ENCODE peak calls at places on chromosomes 3 and 15, in six cellular contexts. U, C, S, Q, Y and H are unnamed samples.

GRCh38 chr15:63067976-63068743 is 25.6 kb downstream of the TPM1 start:
- DNase-seq in Q (no peak), Y (no peak), C (no peak), U (no peak), S (no peak), H (no peak)

GRCh38 chr15:98266295-98266694 is 305.8 kb downstream of the ARRDC4 start:
- DNase-seq in Q (no peak), S (no peak), U (no peak), Y (no peak), C (no peak), H (no peak)

GRCh38 chr3:146165370-146165769 is 4.4 kb upstream of the PLOD2 start:
- DNase-seq in U (no peak), C (no peak), Y (no peak), S (no peak), Q (no peak), H (no peak)

GRCh38 chr15:90644946-90645725 is 72.0 kb upstream of the BLM start:
- DNase-seq in Q (no peak), U (no peak), S (no peak), Y (no peak), C (no peak), H (no peak)

GRCh38 chr3:185540705-185541104 is 11.7 kb downstream of the LIPH start:
- DNase-seq in U (no peak), S (no peak), C (peak), Y (no peak), Q (no peak), H (no peak)

GRCh38 chr3:160296591-160296990 is 71.4 kb downstream of the C3orf80 start:
- DNase-seq in Q (no peak), C (no peak), Y (no peak), S (no peak), U (no peak), H (no peak)

GRCh38 chr3:190741788-190742187 is 120.7 kb downstream of the GMNC start:
- DNase-seq in Q (no peak), C (no peak), Y (no peak), U (no peak), S (no peak), H (no peak)

GRCh38 chr3:89578253-89578529 is 470.8 kb downstream of the EPHA3 start:
- DNase-seq in U (no peak), C (no peak), S (no peak), Y (no peak), Q (no peak), H (no peak)

GRCh38 chr15:63212050-63212973 is 22.9 kb downstream of the RAB8B start:
- DNase-seq in Y (peak), Q (no peak), S (peak), U (peak), C (peak), H (no peak)

GRCh38 chr3:127652246-127652995 is 20.3 kb upstream of the ABTB1 start:
- DNase-seq in Q (peak), S (peak), U (no peak), C (peak), Y (peak), H (no peak)

GRCh38 chr3:174247671-174248070 is 611.5 kb upstream of the NAALADL2 start:
- DNase-seq in S (no peak), Y (no peak), C (peak), U (no peak), Q (no peak), H (no peak)

GRCh38 chr3:139982404-139982803 is 47.4 kb downstream of the CLSTN2 start:
- DNase-seq in S (no peak), C (peak), Y (no peak), U (no peak), Q (peak), H (no peak)

GRCh38 chr3:30667250-30667585 is 60.8 kb downstream of the TGFBR2 start:
- DNase-seq in Q (no peak), S (peak), Y (no peak), C (no peak), U (no peak), H (no peak)

GRCh38 chr15:80494311-80494710 is 90.1 kb downstream of the ARNT2 start:
- DNase-seq in Y (peak), U (no peak), Q (no peak), S (no peak), C (no peak), H (no peak)

GRCh38 chr3:169146112-169146665 is 517.3 kb downstream of the MECOM start:
- DNase-seq in U (no peak), C (no peak), Q (peak), Y (no peak), S (peak), H (no peak)

GRCh38 chr3:34254285-34254684 is 455.9 kb downstream of the PDCD6IP start:
- DNase-seq in Y (no peak), S (no peak), Q (no peak), C (no peak), U (no peak), H (no peak)

GRCh38 chr3:34256791-34257190 is 458.4 kb downstream of the PDCD6IP start:
- DNase-seq in C (no peak), Y (no peak), Q (no peak), S (no peak), U (no peak), H (no peak)

GRCh38 chr3:34260266-34260990 is 462.0 kb downstream of the PDCD6IP start:
- DNase-seq in Q (peak), Y (peak), U (no peak), C (peak), S (peak), H (peak)

GRCh38 chr3:34258271-34259015 is 460.0 kb downstream of the PDCD6IP start:
- DNase-seq in Q (no peak), U (no peak), Y (no peak), C (no peak), S (no peak), H (no peak)

DNA sequence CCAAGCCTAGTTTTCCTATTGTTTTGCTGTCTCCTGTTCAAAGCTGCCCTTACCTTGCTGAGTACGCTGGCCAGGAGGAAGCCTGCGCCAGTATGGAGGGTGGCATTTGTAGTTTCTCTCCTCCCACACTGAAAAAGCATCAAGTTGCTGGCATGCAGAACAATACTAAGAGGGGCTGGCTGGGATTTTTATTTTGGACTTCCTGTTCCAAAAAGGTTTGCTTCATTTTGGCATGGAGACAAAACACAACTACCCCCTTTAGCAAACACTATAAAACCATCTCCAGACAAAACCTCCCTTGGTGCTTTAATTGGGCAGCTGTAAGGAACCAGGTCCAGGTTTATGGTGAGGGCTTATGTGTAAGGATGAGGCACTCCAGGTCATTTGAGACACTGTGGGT is 457.6 kb downstream of the PDCD6IP start:
- DNase-seq in S (no peak), C (no peak), Q (no peak), U (no peak), Y (no peak), H (no peak)
- TF ChIP-seq GABPA in S (no peak), C (no peak), Q (no peak), U (no peak), Y (no peak), H (no peak)

GRCh38 chr3:14947105-14947885 is at the start of gene NR2C2:
- DNase-seq in Q (peak), U (no peak), S (peak), Y (peak), C (peak), H (peak)
- TF ChIP-seq GABPA in Q (no peak), U (peak), S (peak), Y (peak), C (peak), H (no peak)

GRCh38 chr15:92315595-92316211 is 78.0 kb upstream of the ST8SIA2 start:
- DNase-seq in C (no peak), U (no peak), Y (no peak), Q (no peak), S (no peak), H (no peak)
- TF ChIP-seq GABPA in C (no peak), U (no peak), Y (no peak), Q (no peak), S (no peak), H (no peak)

GRCh38 chr3:123037015-123037375 is 9.4 kb upstream of the SEMA5B start:
- DNase-seq in S (no peak), U (no peak), Q (no peak), Y (no peak), C (no peak), H (no peak)
- TF ChIP-seq GABPA in S (no peak), U (no peak), Q (no peak), Y (no peak), C (no peak), H (no peak)

DNA sequence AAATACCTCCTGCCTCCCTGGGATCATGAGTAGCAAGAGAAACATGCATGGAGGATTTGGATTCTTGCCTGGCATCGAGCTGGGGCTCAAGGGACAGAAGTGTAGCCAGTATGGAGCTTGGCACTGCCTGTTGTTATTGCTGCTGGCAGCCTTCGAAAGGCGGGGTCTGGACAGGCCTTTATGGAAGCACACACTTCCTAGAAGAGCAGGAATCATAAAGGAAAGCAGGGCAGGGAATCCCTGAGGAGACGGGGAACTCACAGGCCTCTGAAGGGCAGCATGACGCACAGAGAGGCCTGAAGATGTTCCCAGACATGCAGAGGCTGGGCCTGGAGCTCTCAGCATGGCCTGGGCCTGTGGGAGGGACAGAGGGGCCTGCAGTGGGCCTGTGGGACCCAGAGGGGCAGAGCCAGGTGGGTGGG is 18.6 kb upstream of the SLC41A3 start:
- DNase-seq in C (no peak), S (no peak), U (no peak), Y (no peak), Q (no peak), H (no peak)
- TF ChIP-seq GABPA in C (no peak), S (no peak), U (no peak), Y (no peak), Q (no peak), H (no peak)

DNA sequence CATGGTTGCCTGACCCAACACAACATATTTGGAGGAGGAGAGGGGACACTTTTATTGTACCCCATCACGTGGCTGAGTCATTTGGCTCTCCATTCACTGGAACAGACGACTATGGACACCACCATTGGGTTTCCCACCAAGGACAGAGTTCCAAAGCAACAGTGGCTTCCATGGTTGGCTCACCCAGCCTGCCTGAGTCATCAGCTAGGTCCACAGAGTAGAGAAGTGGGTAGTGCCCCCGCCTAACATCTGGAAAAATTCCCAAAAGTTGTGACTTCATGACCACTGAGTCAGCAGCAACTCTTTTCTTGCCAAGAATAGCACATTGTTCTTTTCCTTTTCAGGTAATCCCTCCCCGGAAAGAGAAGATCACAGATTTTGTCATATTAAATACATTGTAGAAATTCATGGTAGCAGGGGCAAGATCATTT is 3.0 kb upstream of the PPP1R2 start:
- DNase-seq in Q (no peak), U (no peak), Y (peak), S (no peak), C (no peak), H (no peak)
- TF ChIP-seq GABPA in Q (no peak), U (no peak), Y (no peak), S (no peak), C (no peak), H (no peak)

DNA sequence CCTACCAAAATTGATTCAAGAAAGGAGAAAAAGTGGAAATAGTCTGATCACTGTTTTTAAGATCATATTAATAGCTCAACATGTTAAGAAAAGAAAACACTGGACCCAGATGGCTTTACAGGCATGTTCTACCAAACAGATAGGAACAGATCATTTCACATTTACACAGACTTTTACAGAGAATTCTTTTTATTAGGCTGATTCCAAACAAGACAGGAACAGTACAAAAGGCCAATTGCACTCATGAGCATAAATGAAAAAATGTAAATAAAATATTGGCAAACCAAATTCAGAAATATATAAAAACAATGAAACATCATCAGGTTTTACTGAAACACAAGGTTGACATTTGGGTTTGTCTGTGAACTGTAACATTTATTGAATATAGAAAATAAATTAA is 106.5 kb downstream of the WNT5A start:
- DNase-seq in Y (no peak), Q (no peak), U (no peak), C (no peak), S (no peak), H (no peak)
- TF ChIP-seq GABPA in Y (no peak), Q (no peak), U (no peak), C (no peak), S (no peak), H (no peak)

GRCh38 chr3:134824676-134825290 is 29.7 kb downstream of the EPHB1 start:
- DNase-seq in Q (no peak), C (no peak), Y (no peak), U (no peak), S (no peak), H (no peak)
- TF ChIP-seq GABPA in Q (no peak), C (no peak), Y (no peak), U (no peak), S (no peak), H (no peak)